ENCODE peak calls at places on chromosome 1, in five cellular contexts. M is NCI-H1105 treated with DMSO at 0.1 percent for 48 hours; Y is foreskin keratinocyte; S is ecto neural progenitor cell; Z is stimulated activated CD4-positive, alpha-beta T cell treated with anti-CD3 and anti-CD28 coated beads, Interleukin-1b, Interleukin-23, amount 100 ng/mL, for 4 hours. X is an unnamed sample.

GRCh38 chr1:211684791-211685190 is 9.4 kb upstream of the NEK2 start:
- DNase-seq in S (no peak), M (no peak), Z (no peak), Y (no peak), X (no peak)

GRCh38 chr1:216425577-216425976 is 2.3 kb upstream of the USH2A start:
- DNase-seq in S (no peak), M (no peak), Z (no peak), Y (no peak), X (no peak)

GRCh38 chr1:192545781-192546521 is 29.6 kb upstream of the RGS1 start:
- DNase-seq in M (no peak), S (no peak), Z (no peak), Y (no peak), X (no peak)

GRCh38 chr1:57623039-57623790 is 199.4 kb upstream of the DAB1 start:
- DNase-seq in Z (no peak), Y (no peak), M (no peak), S (no peak), X (no peak)

GRCh38 chr1:25478633-25479032 is 47.9 kb downstream of the MACO1 start:
- DNase-seq in Y (no peak), Z (no peak), S (no peak), M (no peak), X (peak; percentile 61)

GRCh38 chr1:13766906-13767564 is 67.0 kb downstream of the PRDM2 start:
- DNase-seq in S (no peak), M (no peak), Y (peak; percentile 41), Z (no peak), X (peak; percentile 76)

GRCh38 chr1:187817782-187818181 is 989.0 kb downstream of the PLA2G4A start:
- DNase-seq in Y (no peak), M (no peak), S (no peak), Z (no peak), X (no peak)

GRCh38 chr1:10107985-10108663 is 75.4 kb downstream of the UBE4B start:
- DNase-seq in Y (peak; percentile 84), S (no peak), Z (no peak), M (no peak), X (peak; percentile 71)

GRCh38 chr1:33031506-33031905 is 5.2 kb downstream of the AK2 start:
- DNase-seq in M (no peak), Z (no peak), Y (no peak), S (no peak), X (no peak)

GRCh38 chr1:156752843-156753486 is 1.5 kb upstream of the HDGF start:
- DNase-seq in S (no peak), Y (no peak), M (no peak), Z (no peak), X (no peak)

GRCh38 chr1:54995835-54996234 is 2.9 kb upstream of the BSND start:
- DNase-seq in Y (no peak), S (no peak), Z (no peak), M (no peak), X (no peak)

GRCh38 chr1:145960468-145961108 is 2.8 kb upstream of the LIX1L start:
- DNase-seq in S (peak; percentile 87), Y (no peak), Z (peak; percentile 38), M (peak; percentile 77), X (no peak)

GRCh38 chr1:179251675-179252074 is 22.2 kb upstream of the ABL2 start:
- DNase-seq in Y (no peak), M (peak; percentile 6), S (no peak), Z (no peak), X (peak; percentile 27)

GRCh38 chr1:185017338-185017737 is 28.0 kb upstream of the RNF2 start:
- DNase-seq in Y (peak; percentile 73), Z (no peak), M (no peak), S (no peak), X (peak; percentile 67)

GRCh38 chr1:160007577-160008200 is 24.1 kb downstream of the PIGM start:
- DNase-seq in Z (no peak), Y (no peak), S (no peak), M (peak; percentile 42), X (peak; percentile 34)

X was measured in RWPE1.